ENCODE peak calls at places on chromosomes 3 and 15, in eight cellular contexts. R is left lung, Y is AG09319, X is fibroblast of mammary gland, S is testis, C is Caco-2, L is activated B cell treated with CpG ODN at 0.5 μM for 24 hours, A is GM20000. K is an unnamed sample.

GRCh38 chr3:112759210-112759609 is 87.5 kb downstream of the CD200R1L start:
- DNase-seq in R (no peak), Y (no peak), X (no peak), S (no peak), C (no peak), L (no peak), A (no peak), K (no peak)

GRCh38 chr15:23616536-23616935 is 31.1 kb downstream of the MAGEL2 start:
- DNase-seq in R (no peak), Y (no peak), X (no peak), S (no peak), C (no peak), L (no peak), A (no peak), K (no peak)

GRCh38 chr15:25465835-25466234 is 27.0 kb upstream of the UBE3A start:
- DNase-seq in R (peak), Y (no peak), X (no peak), S (peak), C (no peak), L (no peak), A (no peak), K (no peak)

GRCh38 chr3:158471639-158472294 is 99.2 kb upstream of the MLF1 start:
- DNase-seq in R (no peak), Y (peak), X (peak), S (no peak), C (no peak), L (no peak), A (no peak), K (no peak)

GRCh38 chr15:67251318-67251717 is 3.1 kb downstream of the AAGAB start:
- DNase-seq in R (no peak), Y (no peak), X (no peak), S (no peak), C (no peak), L (no peak), A (no peak), K (no peak)

GRCh38 chr3:177050466-177051237 is 146.6 kb downstream of the TBL1XR1 start:
- DNase-seq in R (no peak), Y (no peak), X (peak), S (no peak), C (no peak), L (no peak), A (no peak), K (no peak)

GRCh38 chr15:79431636-79432344 is at the start of gene MINAR1:
- DNase-seq in R (peak), Y (peak), X (peak), S (peak), C (no peak), L (no peak), A (peak), K (peak)

GRCh38 chr3:78645628-78646310 is 1122.0 kb downstream of the ROBO1 start:
- DNase-seq in R (no peak), Y (peak), X (peak), S (no peak), C (no peak), L (no peak), A (peak), K (peak)

GRCh38 chr3:142056656-142057330 is 92.6 kb downstream of the TFDP2 start:
- DNase-seq in R (no peak), Y (no peak), X (no peak), S (no peak), C (no peak), L (no peak), A (no peak), K (no peak)

GRCh38 chr15:68650901-68651709 is 72.3 kb downstream of the CORO2B start:
- DNase-seq in R (peak), Y (no peak), X (no peak), S (peak), C (no peak), L (peak), A (peak), K (peak)

GRCh38 chr3:16474920-16475319 is 38.6 kb downstream of the RFTN1 start:
- DNase-seq in R (no peak), Y (no peak), X (peak), S (no peak), C (no peak), L (no peak), A (no peak), K (no peak)

GRCh38 chr3:126498936-126499335 is 18.6 kb downstream of the UROC1 start:
- DNase-seq in R (peak), Y (no peak), X (no peak), S (no peak), C (no peak), L (no peak), A (no peak), K (no peak)

GRCh38 chr15:45612790-45613415 is 21.9 kb upstream of the SQOR start:
- DNase-seq in R (no peak), Y (no peak), X (peak), S (no peak), C (no peak), L (no peak), A (no peak), K (no peak)

GRCh38 chr3:43996379-43997301 is 245.0 kb upstream of the TOPAZ1 start:
- DNase-seq in R (peak), Y (no peak), X (peak), S (no peak), C (no peak), L (peak), A (peak), K (peak)

GRCh38 chr3:40985195-40985594 is 214.1 kb upstream of the CTNNB1 start:
- DNase-seq in R (no peak), Y (no peak), X (no peak), S (no peak), C (peak), L (no peak), A (no peak), K (no peak)

GRCh38 chr3:19104459-19104858 is 43.9 kb upstream of the KCNH8 start:
- DNase-seq in R (no peak), Y (no peak), X (no peak), S (no peak), C (no peak), L (no peak), A (no peak), K (no peak)

GRCh38 chr15:73324496-73325170 is 44.1 kb downstream of the HCN4 start:
- DNase-seq in R (no peak), Y (no peak), X (no peak), S (no peak), C (no peak), L (peak), A (no peak), K (no peak)

GRCh38 chr15:66126057-66126855 is 127.3 kb downstream of the MEGF11 start:
- DNase-seq in R (no peak), Y (no peak), X (no peak), S (no peak), C (no peak), L (no peak), A (no peak), K (no peak)

GRCh38 chr3:149495581-149496125 is 21.2 kb downstream of the TM4SF4 start:
- DNase-seq in R (no peak), Y (no peak), X (no peak), S (no peak), C (no peak), L (no peak), A (no peak), K (no peak)

GRCh38 chr3:197426161-197426566 is 127.8 kb upstream of the DLG1 start:
- DNase-seq in R (no peak), Y (no peak), X (peak), S (peak), C (no peak), L (no peak), A (no peak), K (no peak)

GRCh38 chr15:72873379-72874233 is 90.0 kb upstream of the ADPGK start:
- DNase-seq in R (no peak), Y (no peak), X (no peak), S (no peak), C (no peak), L (no peak), A (no peak), K (no peak)

GRCh38 chr3:149547413-149547812 is 72.9 kb downstream of the TM4SF4 start:
- DNase-seq in R (no peak), Y (peak), X (peak), S (peak), C (no peak), L (no peak), A (no peak), K (no peak)

GRCh38 chr3:185728630-185729334 is 96.1 kb downstream of the IGF2BP2 start:
- DNase-seq in R (no peak), Y (no peak), X (peak), S (no peak), C (no peak), L (no peak), A (no peak), K (no peak)

GRCh38 chr15:83362706-83363105 is 78.2 kb upstream of the BNC1 start:
- DNase-seq in R (no peak), Y (no peak), X (no peak), S (no peak), C (no peak), L (no peak), A (no peak), K (no peak)

GRCh38 chr3:50294089-50294488 is 1.9 kb upstream of the IFRD2 start:
- DNase-seq in R (no peak), Y (no peak), X (no peak), S (no peak), C (no peak), L (no peak), A (no peak), K (no peak)

GRCh38 chr3:50294492-50295403 is 2.5 kb upstream of the IFRD2 start:
- DNase-seq in R (no peak), Y (no peak), X (no peak), S (no peak), C (no peak), L (no peak), A (no peak), K (no peak)

GRCh38 chr3:50290116-50290745 is 2.0 kb downstream of the IFRD2 start:
- DNase-seq in R (no peak), Y (no peak), X (no peak), S (no peak), C (no peak), L (no peak), A (no peak), K (no peak)

GRCh38 chr3:50292924-50293801 is 934 bp upstream of the IFRD2 start:
- DNase-seq in R (no peak), Y (no peak), X (no peak), S (no peak), C (no peak), L (no peak), A (no peak), K (no peak)

DNA sequence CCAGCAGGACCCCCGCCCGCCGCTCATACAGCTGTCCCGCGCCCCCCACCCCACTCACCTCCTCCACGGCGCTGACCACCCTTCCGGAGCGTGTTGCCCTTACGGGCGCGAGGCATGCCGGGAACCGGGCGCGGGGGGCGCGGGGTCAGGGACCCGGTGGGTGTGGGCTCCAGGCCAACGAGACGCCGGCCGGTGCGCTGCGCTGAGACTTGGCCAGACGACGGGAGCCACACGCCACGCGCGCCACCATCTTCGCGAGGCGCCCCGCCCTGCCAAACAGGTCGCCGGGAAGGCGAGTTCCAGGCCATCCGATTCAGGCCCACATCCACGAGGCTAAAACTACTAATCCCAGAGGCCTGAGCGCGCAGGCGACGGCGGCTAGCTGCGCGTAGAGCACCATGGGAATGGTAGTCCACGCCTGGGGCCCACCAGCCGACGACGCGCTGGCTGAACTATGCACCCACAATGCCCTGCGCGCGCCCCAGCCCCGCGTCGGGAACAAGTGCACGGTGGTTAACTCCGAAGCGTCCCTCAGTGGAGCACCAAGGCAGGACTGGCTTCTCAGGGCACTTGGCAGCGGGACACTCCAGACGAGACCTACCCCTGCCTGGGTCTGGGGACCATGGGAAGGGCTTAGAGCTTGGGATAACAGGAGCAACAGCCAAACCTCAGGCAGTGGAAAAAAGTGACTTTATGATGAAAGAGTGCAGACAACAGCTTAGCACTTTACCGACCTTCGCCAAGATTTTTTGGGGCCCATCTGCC is at the start of gene IFRD2:
- DNase-seq in R (peak), Y (peak), X (peak), S (peak), C (peak), L (peak), A (peak), K (peak)
- TF ChIP-seq CTCF in R (no peak), Y (no peak), X (no peak), S (no peak), C (no peak), L (no peak), A (no peak), K (no peak)

GRCh38 chr3:55795736-55796135 is 308.6 kb upstream of the WNT5A start:
- DNase-seq in R (no peak), Y (no peak), X (no peak), S (no peak), C (no peak), L (no peak), A (no peak), K (no peak)
- TF ChIP-seq CTCF in R (no peak), Y (no peak), X (no peak), S (no peak), C (no peak), L (no peak), A (no peak), K (no peak)

DNA sequence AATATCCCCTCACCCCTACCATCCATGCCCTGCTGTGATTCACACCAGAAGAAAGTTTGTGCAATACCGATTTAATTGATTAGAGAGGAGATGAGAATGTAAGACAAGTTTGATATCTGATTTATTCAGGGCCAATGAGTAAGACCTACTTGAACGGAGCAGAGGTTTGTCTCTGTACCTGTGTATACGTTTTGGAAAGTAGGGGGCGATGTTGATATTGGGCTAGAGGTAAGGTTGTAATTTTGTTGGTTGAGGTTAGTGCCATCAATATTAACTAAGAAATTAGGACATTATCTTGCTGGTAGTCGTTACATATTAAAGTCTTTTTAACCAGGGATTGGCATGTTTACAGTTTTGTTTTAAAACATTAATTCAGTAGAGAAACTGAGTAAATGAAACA is 20.5 kb downstream of the EAF2 start:
- DNase-seq in R (no peak), Y (no peak), X (peak), S (no peak), C (no peak), L (no peak), A (no peak), K (no peak)
- TF ChIP-seq CTCF in R (no peak), Y (no peak), X (peak), S (no peak), C (peak), L (no peak), A (no peak), K (no peak)

GRCh38 chr15:64791401-64791800 is 16.0 kb upstream of the RBPMS2 start:
- DNase-seq in R (no peak), Y (no peak), X (no peak), S (no peak), C (no peak), L (no peak), A (no peak), K (no peak)
- TF ChIP-seq CTCF in R (no peak), Y (no peak), X (no peak), S (no peak), C (no peak), L (no peak), A (no peak), K (no peak)

GRCh38 chr3:76728411-76728810 is 311.5 kb upstream of the ROBO2 start:
- DNase-seq in R (no peak), Y (no peak), X (no peak), S (no peak), C (no peak), L (no peak), A (no peak), K (no peak)
- TF ChIP-seq CTCF in R (no peak), Y (no peak), X (no peak), S (no peak), C (no peak), L (no peak), A (no peak), K (no peak)

DNA sequence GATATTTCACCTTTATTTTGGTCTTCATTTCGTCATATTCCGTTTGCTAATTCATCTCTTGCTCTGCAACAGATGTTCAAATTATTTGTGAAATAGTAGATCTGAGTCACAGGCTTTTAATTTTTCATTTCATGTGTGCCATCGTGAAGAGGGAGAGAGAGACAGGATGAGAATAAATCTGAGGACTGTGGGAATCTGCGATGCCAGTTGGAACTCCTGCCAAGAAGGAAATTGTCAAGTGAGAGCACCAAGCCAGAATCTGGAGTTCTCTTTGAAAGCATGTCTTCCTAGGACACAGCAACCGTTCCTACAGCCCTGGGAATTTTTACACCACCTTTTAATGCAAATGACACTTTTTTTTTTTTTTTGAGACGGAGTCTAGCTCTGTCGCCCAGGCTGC is 48.8 kb downstream of the NSMCE3 start:
- DNase-seq in R (no peak), Y (no peak), X (no peak), S (no peak), C (no peak), L (no peak), A (no peak), K (no peak)
- TF ChIP-seq CTCF in R (no peak), Y (no peak), X (no peak), S (no peak), C (no peak), L (no peak), A (no peak), K (no peak)

DNA sequence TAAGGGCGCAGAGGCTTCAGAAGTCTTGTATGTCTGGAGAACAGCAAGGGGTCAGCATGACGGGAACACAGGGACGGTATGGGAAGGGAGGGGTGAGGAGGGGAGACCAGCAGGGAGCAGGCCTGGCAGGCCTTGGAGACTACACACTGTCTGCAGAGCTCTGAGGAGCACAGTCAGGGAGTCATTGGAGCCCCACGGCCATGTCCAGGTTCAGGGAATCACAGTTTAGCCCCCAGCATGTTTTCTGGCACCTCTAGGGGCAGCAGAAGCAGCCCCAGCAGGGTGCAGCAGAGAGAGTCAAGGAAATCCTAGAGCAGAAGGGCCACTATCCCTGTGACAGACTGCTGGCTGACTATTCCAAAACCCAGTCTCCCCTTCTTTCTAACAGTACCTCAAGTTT is 3.2 kb downstream of the LAMP3 start:
- DNase-seq in R (no peak), Y (no peak), X (no peak), S (no peak), C (no peak), L (no peak), A (no peak), K (no peak)
- TF ChIP-seq CTCF in R (no peak), Y (no peak), X (peak), S (no peak), C (peak), L (no peak), A (no peak), K (peak)

GRCh38 chr3:51819709-51820406 is 40.8 kb upstream of the IQCF6 start:
- DNase-seq in R (no peak), Y (no peak), X (no peak), S (peak), C (no peak), L (no peak), A (peak), K (peak)
- TF ChIP-seq CTCF in R (no peak), Y (no peak), X (peak), S (no peak), C (peak), L (no peak), A (no peak), K (peak)

DNA sequence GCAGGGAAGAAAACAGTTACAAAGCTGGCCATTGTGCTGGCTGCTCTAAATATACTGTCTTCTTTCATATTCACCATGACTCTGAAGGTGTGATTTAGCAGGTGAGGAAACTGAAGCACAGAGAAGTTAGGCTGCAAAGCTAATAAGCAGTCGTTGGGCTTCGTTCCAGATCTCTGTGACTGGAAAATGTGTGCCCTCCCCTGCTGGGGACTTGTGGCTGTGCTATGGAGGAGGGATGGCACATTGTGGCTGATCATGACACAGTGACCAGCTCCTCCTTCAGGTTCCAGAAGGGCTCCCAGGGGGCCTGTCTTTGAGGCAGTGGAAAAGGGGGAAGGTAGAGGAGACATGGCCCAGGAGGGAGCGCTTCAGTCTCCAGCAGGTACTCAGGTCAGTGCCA is 19.2 kb downstream of the PXK start:
- DNase-seq in R (no peak), Y (no peak), X (no peak), S (no peak), C (no peak), L (no peak), A (no peak), K (no peak)
- TF ChIP-seq CTCF in R (no peak), Y (no peak), X (no peak), S (no peak), C (no peak), L (no peak), A (no peak), K (no peak)

K was measured in GM13976.